ENCODE peak calls at places on chromosomes 3 and 15, in nine cellular contexts. One of them, this sample, is unnamed.

GRCh38 chr15:63554337-63554927 is 42.8 kb upstream of the FBXL22 start:
- DNase-seq in right lobe of liver: no peak
- DNase-seq in suprapubic skin: no peak
- DNase-seq in prostate gland: no peak
- DNase-seq in body of pancreas: no peak
- DNase-seq in adrenal gland: no peak
- DNase-seq in testis: no peak
- DNase-seq in gastrocnemius medialis: no peak
- DNase-seq in ovary: no peak
- DNase-seq in this sample: no peak

GRCh38 chr15:69533504-69533903 is 80.9 kb downstream of the RPLP1 start:
- DNase-seq in right lobe of liver: no peak
- DNase-seq in suprapubic skin: no peak
- DNase-seq in prostate gland: no peak
- DNase-seq in body of pancreas: no peak
- DNase-seq in adrenal gland: peak; percentile 3
- DNase-seq in testis: no peak
- DNase-seq in gastrocnemius medialis: no peak
- DNase-seq in ovary: no peak
- DNase-seq in this sample: no peak

GRCh38 chr3:129379582-129380358 is 48.7 kb downstream of the EFCAB12 start:
- DNase-seq in right lobe of liver: no peak
- DNase-seq in suprapubic skin: no peak
- DNase-seq in prostate gland: no peak
- DNase-seq in body of pancreas: no peak
- DNase-seq in adrenal gland: no peak
- DNase-seq in testis: no peak
- DNase-seq in gastrocnemius medialis: no peak
- DNase-seq in ovary: no peak
- DNase-seq in this sample: no peak

GRCh38 chr3:112038863-112039262 is 4.3 kb downstream of the TMPRSS7 start:
- DNase-seq in right lobe of liver: no peak
- DNase-seq in suprapubic skin: no peak
- DNase-seq in prostate gland: no peak
- DNase-seq in body of pancreas: peak; percentile 22
- DNase-seq in adrenal gland: no peak
- DNase-seq in testis: no peak
- DNase-seq in gastrocnemius medialis: no peak
- DNase-seq in ovary: no peak
- DNase-seq in this sample: no peak

GRCh38 chr15:48433226-48433886 is 102.1 kb downstream of the DUT start:
- DNase-seq in right lobe of liver: no peak
- DNase-seq in suprapubic skin: no peak
- DNase-seq in prostate gland: no peak
- DNase-seq in body of pancreas: no peak
- DNase-seq in adrenal gland: peak; percentile 57
- DNase-seq in testis: no peak
- DNase-seq in gastrocnemius medialis: no peak
- DNase-seq in ovary: no peak
- DNase-seq in this sample: no peak

GRCh38 chr3:188349276-188349962 is 195.5 kb downstream of the LPP start:
- DNase-seq in right lobe of liver: no peak
- DNase-seq in suprapubic skin: no peak
- DNase-seq in prostate gland: no peak
- DNase-seq in body of pancreas: no peak
- DNase-seq in adrenal gland: no peak
- DNase-seq in testis: no peak
- DNase-seq in gastrocnemius medialis: peak; percentile 54
- DNase-seq in ovary: no peak
- DNase-seq in this sample: no peak

GRCh38 chr15:73318463-73319351 is 50.1 kb downstream of the HCN4 start:
- DNase-seq in right lobe of liver: peak; percentile 17
- DNase-seq in suprapubic skin: no peak
- DNase-seq in prostate gland: no peak
- DNase-seq in body of pancreas: no peak
- DNase-seq in adrenal gland: no peak
- DNase-seq in testis: peak; percentile 54
- DNase-seq in gastrocnemius medialis: peak; percentile 8
- DNase-seq in ovary: no peak
- DNase-seq in this sample: no peak

GRCh38 chr3:50269977-50270413 is 1.0 kb downstream of the SEMA3B start:
- DNase-seq in right lobe of liver: no peak
- DNase-seq in suprapubic skin: no peak
- DNase-seq in prostate gland: no peak
- DNase-seq in body of pancreas: no peak
- DNase-seq in adrenal gland: no peak
- DNase-seq in testis: no peak
- DNase-seq in gastrocnemius medialis: no peak
- DNase-seq in ovary: peak; percentile 41
- DNase-seq in this sample: no peak

GRCh38 chr15:38414351-38414750 is 39.6 kb upstream of the FAM98B start:
- DNase-seq in right lobe of liver: no peak
- DNase-seq in suprapubic skin: no peak
- DNase-seq in prostate gland: no peak
- DNase-seq in body of pancreas: peak; percentile 25
- DNase-seq in adrenal gland: peak; percentile 52
- DNase-seq in testis: peak; percentile 78
- DNase-seq in gastrocnemius medialis: peak; percentile 43
- DNase-seq in ovary: peak; percentile 35
- DNase-seq in this sample: peak; percentile 47

GRCh38 chr3:126394179-126394976 is at the start of gene CFAP100:
- DNase-seq in right lobe of liver: no peak
- DNase-seq in suprapubic skin: peak; percentile 74
- DNase-seq in prostate gland: no peak
- DNase-seq in body of pancreas: peak; percentile 57
- DNase-seq in adrenal gland: peak; percentile 50
- DNase-seq in testis: peak; percentile 65
- DNase-seq in gastrocnemius medialis: no peak
- DNase-seq in ovary: peak; percentile 51
- DNase-seq in this sample: peak; percentile 54

GRCh38 chr15:44492672-44493071 is 44.3 kb upstream of the EIF3J start:
- DNase-seq in right lobe of liver: no peak
- DNase-seq in suprapubic skin: no peak
- DNase-seq in prostate gland: no peak
- DNase-seq in body of pancreas: no peak
- DNase-seq in adrenal gland: no peak
- DNase-seq in testis: no peak
- DNase-seq in gastrocnemius medialis: no peak
- DNase-seq in ovary: no peak
- DNase-seq in this sample: no peak
- H3K36me3 ChIP-seq in right lobe of liver: peaks cover 4% of the 10 kb centered on the region
- H3K36me3 ChIP-seq in suprapubic skin: peaks cover 52% of the 10 kb centered on the region
- H3K36me3 ChIP-seq in prostate gland: no peaks in the 10 kb centered on the region
- H3K36me3 ChIP-seq in body of pancreas: peaks cover 4% of the 10 kb centered on the region
- H3K36me3 ChIP-seq in adrenal gland: peaks cover 15% of the 10 kb centered on the region
- H3K36me3 ChIP-seq in testis: no peaks in the 10 kb centered on the region
- H3K36me3 ChIP-seq in gastrocnemius medialis: no peaks in the 10 kb centered on the region
- H3K36me3 ChIP-seq in ovary: no peaks in the 10 kb centered on the region
- H3K36me3 ChIP-seq in this sample: peaks cover 5% of the 10 kb centered on the region

GRCh38 chr3:141366285-141367037 is 1.8 kb upstream of the ZBTB38 start:
- DNase-seq in right lobe of liver: no peak
- DNase-seq in suprapubic skin: no peak
- DNase-seq in prostate gland: peak; percentile 80
- DNase-seq in body of pancreas: peak; percentile 80
- DNase-seq in adrenal gland: peak; percentile 60
- DNase-seq in testis: peak; percentile 38
- DNase-seq in gastrocnemius medialis: peak; percentile 80
- DNase-seq in ovary: no peak
- DNase-seq in this sample: peak; percentile 88
- TF ChIP-seq POLR2A in right lobe of liver: no peak
- TF ChIP-seq POLR2A in suprapubic skin: no peak
- TF ChIP-seq POLR2A in prostate gland: no peak
- TF ChIP-seq POLR2A in body of pancreas: no peak
- TF ChIP-seq POLR2A in adrenal gland: no peak
- TF ChIP-seq POLR2A in testis: no peak
- TF ChIP-seq POLR2A in gastrocnemius medialis: no peak
- TF ChIP-seq POLR2A in ovary: no peak
- TF ChIP-seq POLR2A in this sample: peak; percentile 30

GRCh38 chr3:123723527-123724168 is 138.8 kb upstream of the HACD2 start:
- DNase-seq in right lobe of liver: no peak
- DNase-seq in suprapubic skin: no peak
- DNase-seq in prostate gland: peak; percentile 55
- DNase-seq in body of pancreas: peak; percentile 62
- DNase-seq in adrenal gland: peak; percentile 68
- DNase-seq in testis: peak; percentile 80
- DNase-seq in gastrocnemius medialis: peak; percentile 34
- DNase-seq in ovary: peak; percentile 56
- DNase-seq in this sample: peak; percentile 49
- H3K27ac ChIP-seq in right lobe of liver: no peak overlapping the region
- H3K27ac ChIP-seq in suprapubic skin: no peak overlapping the region
- H3K27ac ChIP-seq in prostate gland: peak overlapping the region; percentile 7
- H3K27ac ChIP-seq in body of pancreas: no peak overlapping the region
- H3K27ac ChIP-seq in adrenal gland: no peak overlapping the region
- H3K27ac ChIP-seq in testis: no peak overlapping the region
- H3K27ac ChIP-seq in gastrocnemius medialis: no peak overlapping the region
- H3K27ac ChIP-seq in ovary: no peak overlapping the region
- H3K27ac ChIP-seq in this sample: no peak overlapping the region

DNA sequence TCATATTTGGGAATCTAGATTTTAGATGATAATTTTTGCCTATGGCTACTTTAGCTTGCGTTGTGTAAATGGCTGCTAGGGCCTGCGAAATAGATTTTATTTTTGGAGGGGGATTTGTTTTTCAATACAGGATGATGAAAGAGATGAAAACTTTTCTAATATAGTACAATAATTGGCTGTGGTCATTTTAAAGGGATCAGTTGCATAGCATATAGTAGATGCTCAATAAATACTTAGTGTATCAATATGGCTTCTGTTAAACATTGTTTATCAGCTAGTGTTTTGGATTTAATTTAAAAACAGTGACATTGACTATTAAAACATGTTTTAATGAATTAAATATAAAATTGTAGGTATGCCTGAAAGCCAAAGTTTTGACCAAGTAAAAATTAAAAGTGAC is 6.9 kb upstream of the CHD2 start:
- DNase-seq in right lobe of liver: no peak
- DNase-seq in suprapubic skin: no peak
- DNase-seq in prostate gland: no peak
- DNase-seq in body of pancreas: no peak
- DNase-seq in adrenal gland: no peak
- DNase-seq in testis: no peak
- DNase-seq in gastrocnemius medialis: no peak
- DNase-seq in ovary: no peak
- DNase-seq in this sample: no peak
- H3K36me3 ChIP-seq in right lobe of liver: peaks cover 28% of the 10 kb centered on the region
- H3K36me3 ChIP-seq in suprapubic skin: peaks cover 64% of the 10 kb centered on the region
- H3K36me3 ChIP-seq in prostate gland: no peaks in the 10 kb centered on the region
- H3K36me3 ChIP-seq in body of pancreas: peaks cover 20% of the 10 kb centered on the region
- H3K36me3 ChIP-seq in adrenal gland: peaks cover 66% of the 10 kb centered on the region
- H3K36me3 ChIP-seq in testis: peaks cover 4% of the 10 kb centered on the region
- H3K36me3 ChIP-seq in gastrocnemius medialis: no peaks in the 10 kb centered on the region
- H3K36me3 ChIP-seq in ovary: no peaks in the 10 kb centered on the region
- H3K36me3 ChIP-seq in this sample: peaks cover 27% of the 10 kb centered on the region

GRCh38 chr15:76678766-76679165 is 226.4 kb downstream of the SCAPER start:
- DNase-seq in right lobe of liver: no peak
- DNase-seq in suprapubic skin: no peak
- DNase-seq in prostate gland: no peak
- DNase-seq in body of pancreas: no peak
- DNase-seq in adrenal gland: no peak
- DNase-seq in testis: no peak
- DNase-seq in gastrocnemius medialis: no peak
- DNase-seq in ovary: no peak
- DNase-seq in this sample: no peak
- TF ChIP-seq POLR2A in right lobe of liver: no peak
- TF ChIP-seq POLR2A in suprapubic skin: no peak
- TF ChIP-seq POLR2A in prostate gland: no peak
- TF ChIP-seq POLR2A in body of pancreas: no peak
- TF ChIP-seq POLR2A in adrenal gland: no peak
- TF ChIP-seq POLR2A in testis: no peak
- TF ChIP-seq POLR2A in gastrocnemius medialis: no peak
- TF ChIP-seq POLR2A in ovary: no peak
- TF ChIP-seq POLR2A in this sample: no peak

DNA sequence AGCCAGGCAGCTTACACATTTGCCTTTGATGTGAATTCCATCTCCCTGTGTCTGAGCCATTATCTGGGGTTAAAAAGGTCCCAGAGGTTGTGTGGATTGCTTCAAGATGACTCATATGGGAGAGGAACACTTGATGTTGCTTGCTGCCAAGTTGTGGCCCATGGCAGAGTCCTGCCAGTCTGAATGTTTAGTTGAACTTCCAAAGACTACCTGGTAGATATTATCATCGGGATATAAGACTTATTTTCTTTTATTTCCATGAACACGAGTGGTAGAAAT is 85.6 kb downstream of the TJP1 start:
- DNase-seq in right lobe of liver: peak; percentile 45
- DNase-seq in suprapubic skin: no peak
- DNase-seq in prostate gland: no peak
- DNase-seq in body of pancreas: peak; percentile 70
- DNase-seq in adrenal gland: peak; percentile 59
- DNase-seq in testis: no peak
- DNase-seq in gastrocnemius medialis: peak; percentile 44
- DNase-seq in ovary: no peak
- DNase-seq in this sample: peak; percentile 36
- H3K27ac ChIP-seq in right lobe of liver: no peak overlapping the region
- H3K27ac ChIP-seq in suprapubic skin: no peak overlapping the region
- H3K27ac ChIP-seq in prostate gland: no peak overlapping the region
- H3K27ac ChIP-seq in body of pancreas: peak overlapping the region; percentile 68
- H3K27ac ChIP-seq in adrenal gland: no peak overlapping the region
- H3K27ac ChIP-seq in testis: no peak overlapping the region
- H3K27ac ChIP-seq in gastrocnemius medialis: no peak overlapping the region
- H3K27ac ChIP-seq in ovary: no peak overlapping the region
- H3K27ac ChIP-seq in this sample: no peak overlapping the region

GRCh38 chr15:45654749-45655148 is 19.9 kb downstream of the SQOR start:
- DNase-seq in right lobe of liver: no peak
- DNase-seq in suprapubic skin: no peak
- DNase-seq in prostate gland: no peak
- DNase-seq in body of pancreas: no peak
- DNase-seq in adrenal gland: no peak
- DNase-seq in testis: no peak
- DNase-seq in gastrocnemius medialis: no peak
- DNase-seq in ovary: no peak
- DNase-seq in this sample: no peak
- H3K36me3 ChIP-seq in right lobe of liver: no peaks in the 10 kb centered on the region
- H3K36me3 ChIP-seq in suprapubic skin: no peaks in the 10 kb centered on the region
- H3K36me3 ChIP-seq in prostate gland: no peaks in the 10 kb centered on the region
- H3K36me3 ChIP-seq in body of pancreas: no peaks in the 10 kb centered on the region
- H3K36me3 ChIP-seq in adrenal gland: no peaks in the 10 kb centered on the region
- H3K36me3 ChIP-seq in testis: no peaks in the 10 kb centered on the region
- H3K36me3 ChIP-seq in gastrocnemius medialis: no peaks in the 10 kb centered on the region
- H3K36me3 ChIP-seq in ovary: no peaks in the 10 kb centered on the region
- H3K36me3 ChIP-seq in this sample: peaks cover 1% of the 10 kb centered on the region

DNA sequence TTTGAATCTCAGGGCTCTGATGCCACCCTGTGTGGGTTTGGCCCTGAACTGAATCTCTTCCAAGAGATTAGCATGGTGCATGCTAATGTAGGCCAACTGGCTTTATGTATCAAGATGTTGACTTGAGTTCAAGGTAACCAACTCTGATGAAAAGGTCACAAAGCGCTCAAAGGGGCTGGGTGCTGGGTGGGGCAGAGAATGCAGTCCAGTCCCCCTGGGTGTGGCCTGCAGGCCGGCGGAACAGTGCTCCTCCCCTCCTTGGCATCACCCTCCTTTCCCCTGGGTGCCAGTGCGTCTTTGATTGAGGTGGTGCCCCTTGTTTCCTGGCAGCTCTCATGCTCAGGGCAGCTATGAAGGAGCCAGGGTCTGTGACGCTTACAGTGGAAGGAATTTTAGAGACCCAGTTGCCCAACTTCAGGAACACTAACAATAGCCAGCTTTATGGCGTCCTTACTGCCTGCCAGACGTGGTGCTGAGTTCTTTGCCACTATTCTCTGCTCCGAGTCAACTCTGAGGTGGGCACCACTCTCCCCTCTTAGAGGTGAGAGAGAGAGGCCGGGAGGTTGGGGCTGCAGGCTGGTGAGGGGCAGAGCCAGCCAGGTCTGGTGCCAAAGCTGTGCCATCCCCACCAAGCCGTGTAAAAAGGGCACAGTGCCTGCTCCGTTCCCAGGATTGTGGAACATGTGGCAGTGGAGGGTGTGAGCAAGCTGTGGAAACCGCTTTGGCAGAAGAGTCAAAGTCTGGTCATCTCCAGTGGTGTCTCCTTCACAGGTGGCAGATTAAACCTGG is 9.8 kb downstream of the SYNM start:
- DNase-seq in right lobe of liver: no peak
- DNase-seq in suprapubic skin: no peak
- DNase-seq in prostate gland: no peak
- DNase-seq in body of pancreas: no peak
- DNase-seq in adrenal gland: peak; percentile 74
- DNase-seq in testis: no peak
- DNase-seq in gastrocnemius medialis: peak; percentile 85
- DNase-seq in ovary: no peak
- DNase-seq in this sample: no peak
- TF ChIP-seq POLR2A in right lobe of liver: no peak
- TF ChIP-seq POLR2A in suprapubic skin: no peak
- TF ChIP-seq POLR2A in prostate gland: no peak
- TF ChIP-seq POLR2A in body of pancreas: no peak
- TF ChIP-seq POLR2A in adrenal gland: no peak
- TF ChIP-seq POLR2A in testis: no peak
- TF ChIP-seq POLR2A in gastrocnemius medialis: no peak
- TF ChIP-seq POLR2A in ovary: no peak
- TF ChIP-seq POLR2A in this sample: no peak